ENCODE peak calls at places on chromosome 22, in nine cellular contexts. One of them, this sample, is unnamed.

GRCh38 chr22:40720538-40721256 is 41.4 kb downstream of the MCHR1 start:
- DNase-seq in SK-N-SH: no peak
- DNase-seq in heart left ventricle: no peak
- DNase-seq in activated CD8-positive, alpha-beta T cell treated with anti-CD3 and anti-CD28 coated beads for 36 hours: no peak
- DNase-seq in AG09319: no peak
- DNase-seq in mammary epithelial cell: no peak
- DNase-seq in IMR-90: peak; percentile 49
- DNase-seq in choroid plexus epithelial cell: no peak
- DNase-seq in body of pancreas: no peak
- DNase-seq in this sample: no peak

GRCh38 chr22:50148991-50149721 is 21.4 kb upstream of the PANX2 start:
- DNase-seq in choroid plexus epithelial cell: peak; percentile 58
- DNase-seq in IMR-90: peak; percentile 45
- DNase-seq in body of pancreas: peak; percentile 70
- DNase-seq in AG09319: no peak
- DNase-seq in SK-N-SH: peak; percentile 84
- DNase-seq in mammary epithelial cell: peak; percentile 98
- DNase-seq in activated CD8-positive, alpha-beta T cell treated with anti-CD3 and anti-CD28 coated beads for 36 hours: peak; percentile 84
- DNase-seq in heart left ventricle: peak; percentile 77
- DNase-seq in this sample: peak; percentile 76

GRCh38 chr22:41762980-41763779 is 37.3 kb upstream of the CCDC134 start:
- DNase-seq in AG09319: no peak
- DNase-seq in heart left ventricle: no peak
- DNase-seq in IMR-90: no peak
- DNase-seq in choroid plexus epithelial cell: peak; percentile 45
- DNase-seq in SK-N-SH: no peak
- DNase-seq in body of pancreas: no peak
- DNase-seq in activated CD8-positive, alpha-beta T cell treated with anti-CD3 and anti-CD28 coated beads for 36 hours: peak; percentile 68
- DNase-seq in mammary epithelial cell: peak; percentile 63
- DNase-seq in this sample: no peak

GRCh38 chr22:48644997-48645396 is 1182.7 kb downstream of the BRD1 start:
- DNase-seq in SK-N-SH: no peak
- DNase-seq in activated CD8-positive, alpha-beta T cell treated with anti-CD3 and anti-CD28 coated beads for 36 hours: no peak
- DNase-seq in AG09319: no peak
- DNase-seq in mammary epithelial cell: no peak
- DNase-seq in IMR-90: no peak
- DNase-seq in choroid plexus epithelial cell: no peak
- DNase-seq in heart left ventricle: peak; percentile 46
- DNase-seq in body of pancreas: no peak
- DNase-seq in this sample: no peak

GRCh38 chr22:30040499-30041055 is 39.7 kb upstream of the HORMAD2 start:
- DNase-seq in mammary epithelial cell: no peak
- DNase-seq in choroid plexus epithelial cell: no peak
- DNase-seq in AG09319: no peak
- DNase-seq in SK-N-SH: no peak
- DNase-seq in body of pancreas: no peak
- DNase-seq in activated CD8-positive, alpha-beta T cell treated with anti-CD3 and anti-CD28 coated beads for 36 hours: no peak
- DNase-seq in heart left ventricle: no peak
- DNase-seq in IMR-90: no peak
- DNase-seq in this sample: no peak

GRCh38 chr22:30667092-30667485 is 586 bp downstream of the DUSP18 start:
- DNase-seq in activated CD8-positive, alpha-beta T cell treated with anti-CD3 and anti-CD28 coated beads for 36 hours: peak; percentile 29
- DNase-seq in AG09319: no peak
- DNase-seq in mammary epithelial cell: no peak
- DNase-seq in SK-N-SH: no peak
- DNase-seq in choroid plexus epithelial cell: no peak
- DNase-seq in IMR-90: no peak
- DNase-seq in body of pancreas: no peak
- DNase-seq in heart left ventricle: no peak
- DNase-seq in this sample: no peak

GRCh38 chr22:23098230-23098705 is 27.9 kb downstream of the GNAZ start:
- DNase-seq in IMR-90: no peak
- DNase-seq in activated CD8-positive, alpha-beta T cell treated with anti-CD3 and anti-CD28 coated beads for 36 hours: no peak
- DNase-seq in body of pancreas: no peak
- DNase-seq in heart left ventricle: no peak
- DNase-seq in choroid plexus epithelial cell: no peak
- DNase-seq in AG09319: no peak
- DNase-seq in SK-N-SH: no peak
- DNase-seq in mammary epithelial cell: no peak
- DNase-seq in this sample: no peak

GRCh38 chr22:31079095-31079642 is 1.9 kb upstream of the SMTN start:
- DNase-seq in choroid plexus epithelial cell: no peak
- DNase-seq in heart left ventricle: no peak
- DNase-seq in AG09319: no peak
- DNase-seq in mammary epithelial cell: no peak
- DNase-seq in SK-N-SH: peak; percentile 15
- DNase-seq in activated CD8-positive, alpha-beta T cell treated with anti-CD3 and anti-CD28 coated beads for 36 hours: no peak
- DNase-seq in IMR-90: no peak
- DNase-seq in body of pancreas: peak; percentile 78
- DNase-seq in this sample: no peak

GRCh38 chr22:41355895-41356294 is 25.8 kb upstream of the TEF start:
- DNase-seq in body of pancreas: no peak
- DNase-seq in IMR-90: no peak
- DNase-seq in activated CD8-positive, alpha-beta T cell treated with anti-CD3 and anti-CD28 coated beads for 36 hours: no peak
- DNase-seq in mammary epithelial cell: no peak
- DNase-seq in heart left ventricle: no peak
- DNase-seq in choroid plexus epithelial cell: no peak
- DNase-seq in SK-N-SH: no peak
- DNase-seq in AG09319: no peak
- DNase-seq in this sample: no peak

GRCh38 chr22:48640890-48641771 is 1186.5 kb downstream of the BRD1 start:
- DNase-seq in activated CD8-positive, alpha-beta T cell treated with anti-CD3 and anti-CD28 coated beads for 36 hours: peak; percentile 28
- DNase-seq in SK-N-SH: no peak
- DNase-seq in choroid plexus epithelial cell: no peak
- DNase-seq in mammary epithelial cell: no peak
- DNase-seq in AG09319: no peak
- DNase-seq in IMR-90: no peak
- DNase-seq in heart left ventricle: peak; percentile 21
- DNase-seq in body of pancreas: no peak
- DNase-seq in this sample: no peak

GRCh38 chr22:38953577-38954413 is 3.6 kb upstream of the APOBEC3A start:
- DNase-seq in SK-N-SH: no peak
- DNase-seq in heart left ventricle: no peak
- DNase-seq in choroid plexus epithelial cell: no peak
- DNase-seq in activated CD8-positive, alpha-beta T cell treated with anti-CD3 and anti-CD28 coated beads for 36 hours: peak; percentile 89
- DNase-seq in IMR-90: no peak
- DNase-seq in mammary epithelial cell: peak; percentile 77
- DNase-seq in body of pancreas: no peak
- DNase-seq in AG09319: no peak
- DNase-seq in this sample: no peak

GRCh38 chr22:29454186-29454745 is 15.9 kb downstream of the RFPL1 start:
- DNase-seq in body of pancreas: no peak
- DNase-seq in choroid plexus epithelial cell: no peak
- DNase-seq in AG09319: no peak
- DNase-seq in activated CD8-positive, alpha-beta T cell treated with anti-CD3 and anti-CD28 coated beads for 36 hours: no peak
- DNase-seq in SK-N-SH: no peak
- DNase-seq in heart left ventricle: no peak
- DNase-seq in mammary epithelial cell: no peak
- DNase-seq in IMR-90: no peak
- DNase-seq in this sample: no peak

GRCh38 chr22:47782461-47783075 is 1020.1 kb downstream of the TBC1D22A start:
- DNase-seq in SK-N-SH: no peak
- DNase-seq in activated CD8-positive, alpha-beta T cell treated with anti-CD3 and anti-CD28 coated beads for 36 hours: no peak
- DNase-seq in heart left ventricle: no peak
- DNase-seq in body of pancreas: no peak
- DNase-seq in AG09319: no peak
- DNase-seq in mammary epithelial cell: no peak
- DNase-seq in choroid plexus epithelial cell: no peak
- DNase-seq in IMR-90: no peak
- DNase-seq in this sample: no peak

GRCh38 chr22:17370036-17370765 is 941 bp downstream of the CECR2 start:
- DNase-seq in body of pancreas: no peak
- DNase-seq in heart left ventricle: peak; percentile 67
- DNase-seq in SK-N-SH: peak; percentile 32
- DNase-seq in IMR-90: no peak
- DNase-seq in choroid plexus epithelial cell: no peak
- DNase-seq in AG09319: no peak
- DNase-seq in activated CD8-positive, alpha-beta T cell treated with anti-CD3 and anti-CD28 coated beads for 36 hours: no peak
- DNase-seq in mammary epithelial cell: no peak
- DNase-seq in this sample: no peak

GRCh38 chr22:17911312-17911705 is 113.1 kb downstream of the MICAL3 start:
- DNase-seq in mammary epithelial cell: no peak
- DNase-seq in SK-N-SH: no peak
- DNase-seq in activated CD8-positive, alpha-beta T cell treated with anti-CD3 and anti-CD28 coated beads for 36 hours: no peak
- DNase-seq in IMR-90: no peak
- DNase-seq in choroid plexus epithelial cell: no peak
- DNase-seq in heart left ventricle: no peak
- DNase-seq in body of pancreas: no peak
- DNase-seq in AG09319: no peak
- DNase-seq in this sample: no peak

GRCh38 chr22:30309981-30310672 is 16.6 kb downstream of the TBC1D10A start:
- DNase-seq in choroid plexus epithelial cell: peak; percentile 73
- DNase-seq in IMR-90: peak; percentile 72
- DNase-seq in AG09319: peak; percentile 56
- DNase-seq in body of pancreas: peak; percentile 87
- DNase-seq in mammary epithelial cell: no peak
- DNase-seq in SK-N-SH: no peak
- DNase-seq in activated CD8-positive, alpha-beta T cell treated with anti-CD3 and anti-CD28 coated beads for 36 hours: peak; percentile 52
- DNase-seq in heart left ventricle: no peak
- DNase-seq in this sample: no peak

GRCh38 chr22:17257578-17257977 is 38.3 kb upstream of the ADA2 start:
- DNase-seq in mammary epithelial cell: no peak
- DNase-seq in SK-N-SH: no peak
- DNase-seq in AG09319: no peak
- DNase-seq in choroid plexus epithelial cell: no peak
- DNase-seq in heart left ventricle: no peak
- DNase-seq in activated CD8-positive, alpha-beta T cell treated with anti-CD3 and anti-CD28 coated beads for 36 hours: no peak
- DNase-seq in IMR-90: no peak
- DNase-seq in body of pancreas: peak; percentile 29
- DNase-seq in this sample: no peak

GRCh38 chr22:50009251-50009650 is 3.3 kb downstream of the IL17REL start:
- DNase-seq in body of pancreas: no peak
- DNase-seq in heart left ventricle: peak; percentile 57
- DNase-seq in mammary epithelial cell: no peak
- DNase-seq in choroid plexus epithelial cell: no peak
- DNase-seq in SK-N-SH: peak; percentile 30
- DNase-seq in AG09319: no peak
- DNase-seq in activated CD8-positive, alpha-beta T cell treated with anti-CD3 and anti-CD28 coated beads for 36 hours: no peak
- DNase-seq in IMR-90: no peak
- DNase-seq in this sample: no peak

GRCh38 chr22:27032121-27032761 is 374.9 kb downstream of the MIAT start:
- DNase-seq in activated CD8-positive, alpha-beta T cell treated with anti-CD3 and anti-CD28 coated beads for 36 hours: no peak
- DNase-seq in AG09319: no peak
- DNase-seq in body of pancreas: peak; percentile 46
- DNase-seq in choroid plexus epithelial cell: peak; percentile 46
- DNase-seq in mammary epithelial cell: no peak
- DNase-seq in SK-N-SH: peak; percentile 85
- DNase-seq in IMR-90: no peak
- DNase-seq in heart left ventricle: no peak
- DNase-seq in this sample: no peak
- TF ChIP-seq CTCF in activated CD8-positive, alpha-beta T cell treated with anti-CD3 and anti-CD28 coated beads for 36 hours: no peak
- TF ChIP-seq CTCF in AG09319: peak; percentile 38
- TF ChIP-seq CTCF in body of pancreas: no peak
- TF ChIP-seq CTCF in choroid plexus epithelial cell: peak; percentile 48
- TF ChIP-seq CTCF in mammary epithelial cell: peak; percentile 7
- TF ChIP-seq CTCF in SK-N-SH: peak; percentile 48
- TF ChIP-seq CTCF in IMR-90: no peak
- TF ChIP-seq CTCF in heart left ventricle: no peak
- TF ChIP-seq CTCF in this sample: peak; percentile 16

DNA sequence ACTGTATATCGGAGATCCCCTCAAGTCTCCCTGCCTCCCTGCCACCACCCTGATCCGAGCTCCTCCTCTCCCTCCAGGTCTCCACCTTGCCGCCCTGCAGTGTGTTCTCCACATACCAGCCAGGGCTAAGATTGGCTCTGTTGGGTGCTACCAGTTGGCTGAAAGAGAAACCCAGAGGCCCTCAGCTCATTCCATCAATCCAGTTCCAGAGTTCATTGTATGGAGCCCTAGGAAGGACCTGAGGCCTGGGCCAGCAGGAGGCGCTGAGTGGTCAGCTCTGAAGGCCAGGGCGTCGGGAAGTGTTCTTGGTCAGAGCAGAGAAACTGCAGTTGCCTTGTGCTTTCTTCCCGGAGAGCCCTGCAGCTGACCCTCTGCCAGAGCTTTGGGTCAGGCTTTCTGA is 2.2 kb upstream of the TOP3B start:
- DNase-seq in AG09319: no peak
- DNase-seq in heart left ventricle: no peak
- DNase-seq in mammary epithelial cell: peak; percentile 35
- DNase-seq in body of pancreas: no peak
- DNase-seq in choroid plexus epithelial cell: peak; percentile 71
- DNase-seq in IMR-90: peak; percentile 40
- DNase-seq in SK-N-SH: no peak
- DNase-seq in activated CD8-positive, alpha-beta T cell treated with anti-CD3 and anti-CD28 coated beads for 36 hours: peak; percentile 9
- DNase-seq in this sample: no peak
- TF ChIP-seq CTCF in AG09319: peak; percentile 26
- TF ChIP-seq CTCF in heart left ventricle: no peak
- TF ChIP-seq CTCF in mammary epithelial cell: peak; percentile 18
- TF ChIP-seq CTCF in body of pancreas: no peak
- TF ChIP-seq CTCF in choroid plexus epithelial cell: peak; percentile 79
- TF ChIP-seq CTCF in IMR-90: peak; percentile 51
- TF ChIP-seq CTCF in SK-N-SH: peak; percentile 43
- TF ChIP-seq CTCF in activated CD8-positive, alpha-beta T cell treated with anti-CD3 and anti-CD28 coated beads for 36 hours: no peak
- TF ChIP-seq CTCF in this sample: peak; percentile 11

DNA sequence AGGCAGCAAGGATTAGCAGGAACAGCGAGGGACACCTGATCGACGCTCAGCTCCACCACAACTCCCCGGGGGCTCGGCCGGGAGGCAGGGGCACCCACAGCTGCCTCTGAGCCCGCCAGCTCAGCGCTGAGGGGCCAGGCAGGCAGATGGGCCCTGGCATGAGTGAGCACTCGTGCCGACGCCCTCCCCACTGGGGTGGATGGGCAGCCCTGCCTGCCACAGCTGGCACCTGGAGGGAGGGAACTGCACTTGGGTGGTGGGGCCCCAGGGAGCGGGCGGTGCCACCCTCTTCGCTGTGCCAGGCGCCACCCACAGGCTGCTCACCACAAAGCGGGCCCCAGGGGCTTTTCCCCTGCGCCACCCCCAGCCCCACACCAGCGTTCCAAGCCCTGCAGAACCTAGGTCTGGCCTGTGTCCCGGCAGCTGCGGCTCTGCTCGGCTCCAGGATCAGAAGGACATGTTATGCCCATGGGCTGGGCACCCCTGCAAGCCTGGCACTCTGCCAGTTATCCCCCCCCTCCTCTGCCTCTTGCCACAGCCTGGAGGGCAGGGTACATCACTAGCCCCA is 28.8 kb downstream of the WNT7B start:
- DNase-seq in choroid plexus epithelial cell: no peak
- DNase-seq in IMR-90: no peak
- DNase-seq in AG09319: no peak
- DNase-seq in mammary epithelial cell: no peak
- DNase-seq in heart left ventricle: no peak
- DNase-seq in body of pancreas: no peak
- DNase-seq in SK-N-SH: peak; percentile 63
- DNase-seq in activated CD8-positive, alpha-beta T cell treated with anti-CD3 and anti-CD28 coated beads for 36 hours: no peak
- DNase-seq in this sample: no peak
- TF ChIP-seq CTCF in choroid plexus epithelial cell: no peak
- TF ChIP-seq CTCF in IMR-90: no peak
- TF ChIP-seq CTCF in AG09319: no peak
- TF ChIP-seq CTCF in mammary epithelial cell: no peak
- TF ChIP-seq CTCF in heart left ventricle: no peak
- TF ChIP-seq CTCF in body of pancreas: no peak
- TF ChIP-seq CTCF in SK-N-SH: no peak
- TF ChIP-seq CTCF in activated CD8-positive, alpha-beta T cell treated with anti-CD3 and anti-CD28 coated beads for 36 hours: no peak
- TF ChIP-seq CTCF in this sample: no peak

DNA sequence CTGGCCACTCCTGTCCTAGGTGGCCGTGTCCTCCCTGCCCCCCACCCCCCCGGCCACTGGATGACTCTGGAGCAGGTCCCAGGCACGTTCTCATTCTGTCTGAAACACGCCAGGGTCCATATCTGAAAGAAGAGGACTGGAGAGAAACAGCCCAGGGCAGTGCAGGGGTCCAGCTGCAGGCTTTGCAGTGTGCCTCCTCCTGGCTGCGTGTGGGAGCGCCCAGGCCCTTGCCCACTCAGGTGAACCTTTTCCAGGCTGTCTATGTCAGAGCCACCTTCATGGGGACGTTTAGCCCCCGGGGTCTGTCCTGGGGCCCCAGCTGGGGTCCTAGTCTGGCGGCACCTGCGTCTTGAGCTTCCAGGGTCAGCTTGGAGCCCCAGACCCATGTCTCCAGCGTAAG is 15.6 kb downstream of the GRAMD4 start:
- DNase-seq in mammary epithelial cell: no peak
- DNase-seq in body of pancreas: no peak
- DNase-seq in AG09319: no peak
- DNase-seq in choroid plexus epithelial cell: no peak
- DNase-seq in activated CD8-positive, alpha-beta T cell treated with anti-CD3 and anti-CD28 coated beads for 36 hours: no peak
- DNase-seq in heart left ventricle: peak; percentile 53
- DNase-seq in SK-N-SH: no peak
- DNase-seq in IMR-90: no peak
- DNase-seq in this sample: no peak
- TF ChIP-seq CTCF in mammary epithelial cell: no peak
- TF ChIP-seq CTCF in body of pancreas: no peak
- TF ChIP-seq CTCF in AG09319: no peak
- TF ChIP-seq CTCF in choroid plexus epithelial cell: no peak
- TF ChIP-seq CTCF in activated CD8-positive, alpha-beta T cell treated with anti-CD3 and anti-CD28 coated beads for 36 hours: no peak
- TF ChIP-seq CTCF in heart left ventricle: no peak
- TF ChIP-seq CTCF in SK-N-SH: no peak
- TF ChIP-seq CTCF in IMR-90: no peak
- TF ChIP-seq CTCF in this sample: no peak

This sample was measured in D721Med.